ENCODE peak calls at places on chromosome 22, in six cellular contexts. One of them, this sample, is unnamed. For H3K4me1, the result is how much of the 10 kb centered on the place peaks cover.

GRCh38 chr22:35842954-35843353 is 125.3 kb downstream of the APOL5 start:
- DNase-seq in stomach: no peak
- DNase-seq in psoas muscle: no peak
- DNase-seq in osteoblast: peak
- DNase-seq in H9: peak
- DNase-seq in tibial nerve: no peak
- DNase-seq in this sample: no peak

GRCh38 chr22:28246392-28246791 is 327.3 kb upstream of the PITPNB start:
- DNase-seq in stomach: no peak
- DNase-seq in psoas muscle: no peak
- DNase-seq in H9: no peak
- DNase-seq in osteoblast: no peak
- DNase-seq in tibial nerve: no peak
- DNase-seq in this sample: no peak

GRCh38 chr22:30044369-30044768 is 35.9 kb upstream of the HORMAD2 start:
- DNase-seq in tibial nerve: no peak
- DNase-seq in H9: no peak
- DNase-seq in osteoblast: peak
- DNase-seq in psoas muscle: no peak
- DNase-seq in stomach: peak
- DNase-seq in this sample: no peak

GRCh38 chr22:19265779-19266178 is 25.7 kb downstream of the CLTCL1 start:
- DNase-seq in psoas muscle: no peak
- DNase-seq in tibial nerve: no peak
- DNase-seq in H9: no peak
- DNase-seq in osteoblast: no peak
- DNase-seq in stomach: no peak
- DNase-seq in this sample: no peak

GRCh38 chr22:40853961-40854360 is 2.5 kb downstream of the ST13 start:
- DNase-seq in H9: no peak
- DNase-seq in psoas muscle: no peak
- DNase-seq in osteoblast: no peak
- DNase-seq in stomach: no peak
- DNase-seq in tibial nerve: no peak
- DNase-seq in this sample: no peak

GRCh38 chr22:44710474-44711235 is 8.7 kb downstream of the PRR5 start:
- DNase-seq in tibial nerve: no peak
- DNase-seq in psoas muscle: no peak
- DNase-seq in H9: no peak
- DNase-seq in osteoblast: peak
- DNase-seq in stomach: peak
- DNase-seq in this sample: no peak

GRCh38 chr22:34068011-34068410 is 147.7 kb upstream of the LARGE1 start:
- DNase-seq in psoas muscle: no peak
- DNase-seq in stomach: no peak
- DNase-seq in tibial nerve: no peak
- DNase-seq in H9: no peak
- DNase-seq in osteoblast: no peak
- DNase-seq in this sample: no peak

GRCh38 chr22:31691408-31691807 is 29.4 kb upstream of the PISD start:
- DNase-seq in H9: no peak
- DNase-seq in tibial nerve: no peak
- DNase-seq in psoas muscle: no peak
- DNase-seq in stomach: no peak
- DNase-seq in osteoblast: no peak
- DNase-seq in this sample: no peak

DNA sequence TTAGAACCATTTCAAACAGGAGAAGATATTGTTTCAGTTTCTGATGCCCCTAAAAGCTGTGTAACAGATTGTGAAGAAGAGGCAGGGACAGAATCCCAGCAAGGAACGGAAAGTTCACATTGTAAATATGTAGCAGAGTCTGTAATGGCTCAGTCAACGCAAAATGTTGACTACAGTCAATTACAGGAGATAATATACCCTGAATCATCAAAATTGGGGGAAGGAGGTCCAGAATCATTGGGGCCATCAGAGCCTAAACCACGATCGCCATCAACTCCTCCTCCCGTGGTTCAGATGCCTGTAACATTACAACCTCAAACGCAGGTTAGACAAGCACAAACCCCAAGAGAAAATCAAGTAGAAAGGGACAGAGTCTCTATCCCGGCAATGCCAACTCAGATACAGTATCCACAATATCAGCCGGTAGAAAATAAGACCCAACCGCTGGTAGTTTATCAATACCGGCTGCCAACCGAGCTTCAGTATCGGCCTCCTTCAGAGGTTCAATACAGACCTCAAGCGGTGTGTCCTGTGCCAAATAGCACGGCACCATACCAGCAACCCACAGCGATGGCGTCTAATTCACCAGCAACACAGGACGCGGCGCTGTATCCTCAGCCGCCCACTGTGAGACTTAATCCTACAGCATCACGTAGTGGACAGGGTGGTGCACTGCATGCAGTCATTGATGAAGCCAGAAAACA is 40.8 kb downstream of the IGLL1 start:
- DNase-seq in psoas muscle: peak
- DNase-seq in osteoblast: peak
- DNase-seq in tibial nerve: peak
- DNase-seq in stomach: peak
- DNase-seq in H9: peak
- DNase-seq in this sample: peak
- H3K4me1 ChIP-seq in psoas muscle: under half
- H3K4me1 ChIP-seq in osteoblast: under half
- H3K4me1 ChIP-seq in tibial nerve: under half
- H3K4me1 ChIP-seq in stomach: under half
- H3K4me1 ChIP-seq in H9: under half
- H3K4me1 ChIP-seq in this sample: under half

DNA sequence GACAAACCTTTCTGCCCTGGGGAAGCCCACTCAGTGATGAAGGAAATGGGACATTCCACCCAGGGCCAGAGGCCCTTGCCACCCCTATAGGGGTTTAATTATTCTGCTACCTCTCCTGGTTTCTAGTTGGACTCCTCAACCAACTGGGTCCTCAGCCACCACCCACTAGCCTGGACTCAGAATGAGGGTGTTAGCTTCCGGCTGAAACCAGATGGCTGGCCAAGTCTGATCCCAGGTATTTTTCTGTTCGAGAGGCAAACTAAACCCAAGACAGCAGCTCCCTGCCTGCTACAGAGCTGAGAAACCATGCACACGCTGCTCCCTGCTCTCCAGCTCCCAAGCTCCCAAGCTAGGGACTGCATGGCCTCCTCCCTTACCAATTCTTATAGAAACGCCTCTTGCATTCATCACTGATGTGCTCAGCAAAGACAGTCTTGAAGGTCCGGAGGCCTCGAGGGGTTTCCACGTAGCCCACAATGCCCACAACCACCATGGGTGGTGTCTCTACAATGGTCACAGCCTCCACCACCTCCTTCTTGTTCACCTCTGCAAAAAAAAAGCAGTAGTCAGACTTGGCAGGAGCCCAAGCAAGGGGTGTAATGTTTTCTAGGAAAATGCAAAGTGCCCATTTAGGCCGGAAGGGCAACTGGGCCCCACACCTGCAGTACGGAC is 2.2 kb downstream of the RPL3 start:
- DNase-seq in osteoblast: no peak
- DNase-seq in H9: peak
- DNase-seq in stomach: no peak
- DNase-seq in psoas muscle: no peak
- DNase-seq in tibial nerve: no peak
- DNase-seq in this sample: no peak
- H3K4me1 ChIP-seq in osteoblast: under half
- H3K4me1 ChIP-seq in H9: under half
- H3K4me1 ChIP-seq in stomach: half or more
- H3K4me1 ChIP-seq in psoas muscle: under half
- H3K4me1 ChIP-seq in tibial nerve: under half
- H3K4me1 ChIP-seq in this sample: under half

DNA sequence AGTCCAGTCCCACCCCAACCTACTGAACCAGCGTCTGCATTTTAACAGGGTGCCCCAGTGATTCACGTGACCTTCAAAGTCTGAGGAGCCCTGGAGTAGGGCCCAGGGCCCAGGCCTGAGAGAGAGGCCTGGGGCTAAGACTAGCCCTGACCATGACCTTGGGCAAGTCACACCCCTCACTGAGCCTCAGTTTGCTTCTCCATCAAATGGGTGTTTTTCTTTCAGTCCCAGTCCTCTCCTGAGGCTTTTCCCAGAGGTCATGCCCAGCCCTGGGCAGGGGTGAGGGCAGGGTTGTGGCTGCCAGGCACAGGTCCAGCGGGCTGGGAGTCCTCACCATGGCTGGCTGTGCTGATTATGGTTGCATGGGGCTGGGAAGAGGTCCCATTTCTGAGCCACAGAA is 33.0 kb upstream of the GCAT start:
- DNase-seq in osteoblast: peak
- DNase-seq in stomach: no peak
- DNase-seq in H9: no peak
- DNase-seq in tibial nerve: no peak
- DNase-seq in psoas muscle: no peak
- DNase-seq in this sample: no peak
- H3K4me1 ChIP-seq in osteoblast: under half
- H3K4me1 ChIP-seq in stomach: under half
- H3K4me1 ChIP-seq in H9: under half
- H3K4me1 ChIP-seq in tibial nerve: under half
- H3K4me1 ChIP-seq in psoas muscle: under half
- H3K4me1 ChIP-seq in this sample: under half

GRCh38 chr22:47356433-47357011 is 594.1 kb downstream of the TBC1D22A start:
- DNase-seq in osteoblast: no peak
- DNase-seq in stomach: peak
- DNase-seq in tibial nerve: no peak
- DNase-seq in H9: no peak
- DNase-seq in psoas muscle: no peak
- DNase-seq in this sample: no peak
- H3K4me1 ChIP-seq in osteoblast: under half
- H3K4me1 ChIP-seq in stomach: under half
- H3K4me1 ChIP-seq in tibial nerve: under half
- H3K4me1 ChIP-seq in H9: under half
- H3K4me1 ChIP-seq in psoas muscle: under half
- H3K4me1 ChIP-seq in this sample: under half

DNA sequence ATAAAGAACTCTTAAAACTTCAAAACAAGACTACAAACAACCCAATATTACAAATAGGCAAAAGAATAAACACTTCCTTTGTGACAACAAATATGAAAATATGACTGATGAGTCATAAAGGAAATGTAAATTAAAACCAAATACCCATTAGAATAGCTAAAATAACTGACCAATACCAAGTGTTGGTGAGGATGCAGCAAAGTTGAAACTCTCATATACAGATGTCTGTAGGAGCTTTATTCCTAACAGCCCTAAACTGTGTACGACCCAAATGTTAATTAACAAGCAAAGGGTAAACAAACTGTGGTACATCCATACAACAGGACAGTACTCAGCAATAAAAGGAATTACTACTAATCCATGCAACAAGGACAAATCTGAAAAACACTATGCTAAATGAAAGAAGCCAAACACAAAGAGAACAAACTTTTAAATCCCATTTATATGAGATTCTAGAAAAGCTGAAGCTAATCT is 43.0 kb downstream of the MAPK1 start:
- DNase-seq in tibial nerve: no peak
- DNase-seq in stomach: no peak
- DNase-seq in H9: no peak
- DNase-seq in psoas muscle: no peak
- DNase-seq in osteoblast: no peak
- DNase-seq in this sample: no peak
- H3K4me1 ChIP-seq in tibial nerve: under half
- H3K4me1 ChIP-seq in stomach: half or more
- H3K4me1 ChIP-seq in H9: under half
- H3K4me1 ChIP-seq in psoas muscle: under half
- H3K4me1 ChIP-seq in osteoblast: under half
- H3K4me1 ChIP-seq in this sample: under half

DNA sequence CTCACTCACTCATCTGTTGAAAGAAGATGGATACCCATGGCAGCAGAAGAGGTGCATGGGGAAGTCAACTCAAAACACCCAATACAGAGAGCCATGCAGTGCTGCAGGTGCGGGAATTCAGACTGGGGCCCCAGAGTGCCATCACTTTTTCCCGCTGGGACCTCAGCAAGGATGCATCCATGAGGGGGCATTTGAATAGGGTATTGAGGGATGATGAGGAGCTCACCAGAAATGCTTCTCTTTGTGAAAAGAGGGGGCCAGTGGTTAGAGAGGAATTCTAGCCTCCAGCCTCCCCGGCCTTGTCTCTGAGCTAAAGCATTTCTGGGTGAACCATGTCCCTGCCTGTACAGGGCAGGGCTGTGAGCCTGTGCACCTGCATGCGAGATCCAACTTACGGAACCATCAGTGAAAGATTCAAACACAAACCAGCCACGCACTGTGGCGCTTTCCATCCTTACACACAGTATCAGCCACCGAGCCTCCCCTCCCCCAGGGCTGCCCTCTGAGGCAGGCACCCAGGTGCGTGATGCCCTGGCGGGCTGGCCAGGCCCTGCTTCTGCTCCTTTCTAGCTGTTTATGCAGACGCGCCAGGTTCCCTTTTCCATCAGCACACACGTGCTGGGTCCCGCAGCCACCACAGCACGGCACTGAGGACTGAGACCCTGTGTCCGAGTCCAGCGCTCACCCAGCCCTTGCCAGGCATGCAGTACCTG is 1177.2 kb downstream of the BRD1 start:
- DNase-seq in stomach: no peak
- DNase-seq in H9: no peak
- DNase-seq in osteoblast: no peak
- DNase-seq in tibial nerve: no peak
- DNase-seq in psoas muscle: no peak
- DNase-seq in this sample: no peak
- H3K4me1 ChIP-seq in stomach: under half
- H3K4me1 ChIP-seq in H9: under half
- H3K4me1 ChIP-seq in osteoblast: under half
- H3K4me1 ChIP-seq in tibial nerve: under half
- H3K4me1 ChIP-seq in psoas muscle: under half
- H3K4me1 ChIP-seq in this sample: under half